ENCODE peak calls at places on chromosome 4, in ten cellular contexts. One of them, this sample, is unnamed.

GRCh38 chr4:73245955-73246354 is 12.6 kb downstream of the ANKRD17 start:
- DNase-seq in HS-5: no peak
- DNase-seq in amygdala: no peak
- DNase-seq in pons: no peak
- DNase-seq in cardiac fibroblast: no peak
- DNase-seq in MCF 10A: no peak
- DNase-seq in NCI-H1417: no peak
- DNase-seq in ecto neural progenitor cell: no peak
- DNase-seq in stimulated activated CD8-positive, alpha-beta memory T cell treated with anti-CD3 and anti-CD28 coated beads, Interleukin-7, amount 100 ng/mL, for 48 hours: no peak
- DNase-seq in stimulated activated CD4-positive, alpha-beta T cell treated with anti-CD3 and anti-CD28 coated beads, Interleukin-12 subunit alpha, Interleukin-12 subunit beta, amount 100 ng/mL, for 24 hours: no peak
- DNase-seq in this sample: no peak

GRCh38 chr4:820230-821172 is 5.4 kb downstream of the CPLX1 start:
- DNase-seq in HS-5: no peak
- DNase-seq in amygdala: no peak
- DNase-seq in pons: no peak
- DNase-seq in cardiac fibroblast: no peak
- DNase-seq in MCF 10A: no peak
- DNase-seq in NCI-H1417: no peak
- DNase-seq in ecto neural progenitor cell: no peak
- DNase-seq in stimulated activated CD8-positive, alpha-beta memory T cell treated with anti-CD3 and anti-CD28 coated beads, Interleukin-7, amount 100 ng/mL, for 48 hours: no peak
- DNase-seq in stimulated activated CD4-positive, alpha-beta T cell treated with anti-CD3 and anti-CD28 coated beads, Interleukin-12 subunit alpha, Interleukin-12 subunit beta, amount 100 ng/mL, for 24 hours: no peak
- DNase-seq in this sample: no peak

GRCh38 chr4:16082424-16083216 is 1.2 kb downstream of the PROM1 start:
- DNase-seq in HS-5: no peak
- DNase-seq in amygdala: no peak
- DNase-seq in pons: no peak
- DNase-seq in cardiac fibroblast: no peak
- DNase-seq in MCF 10A: peak
- DNase-seq in NCI-H1417: no peak
- DNase-seq in ecto neural progenitor cell: peak
- DNase-seq in stimulated activated CD8-positive, alpha-beta memory T cell treated with anti-CD3 and anti-CD28 coated beads, Interleukin-7, amount 100 ng/mL, for 48 hours: no peak
- DNase-seq in stimulated activated CD4-positive, alpha-beta T cell treated with anti-CD3 and anti-CD28 coated beads, Interleukin-12 subunit alpha, Interleukin-12 subunit beta, amount 100 ng/mL, for 24 hours: peak
- DNase-seq in this sample: no peak

GRCh38 chr4:76606662-76607265 is 171.7 kb downstream of the SHROOM3 start:
- DNase-seq in HS-5: no peak
- DNase-seq in amygdala: no peak
- DNase-seq in pons: no peak
- DNase-seq in cardiac fibroblast: no peak
- DNase-seq in MCF 10A: no peak
- DNase-seq in NCI-H1417: peak
- DNase-seq in ecto neural progenitor cell: no peak
- DNase-seq in stimulated activated CD8-positive, alpha-beta memory T cell treated with anti-CD3 and anti-CD28 coated beads, Interleukin-7, amount 100 ng/mL, for 48 hours: no peak
- DNase-seq in stimulated activated CD4-positive, alpha-beta T cell treated with anti-CD3 and anti-CD28 coated beads, Interleukin-12 subunit alpha, Interleukin-12 subunit beta, amount 100 ng/mL, for 24 hours: no peak
- DNase-seq in this sample: no peak

GRCh38 chr4:70634482-70634881 is 5.9 kb downstream of the ENAM start:
- DNase-seq in HS-5: no peak
- DNase-seq in amygdala: no peak
- DNase-seq in pons: no peak
- DNase-seq in cardiac fibroblast: no peak
- DNase-seq in MCF 10A: peak
- DNase-seq in NCI-H1417: no peak
- DNase-seq in ecto neural progenitor cell: no peak
- DNase-seq in stimulated activated CD8-positive, alpha-beta memory T cell treated with anti-CD3 and anti-CD28 coated beads, Interleukin-7, amount 100 ng/mL, for 48 hours: no peak
- DNase-seq in stimulated activated CD4-positive, alpha-beta T cell treated with anti-CD3 and anti-CD28 coated beads, Interleukin-12 subunit alpha, Interleukin-12 subunit beta, amount 100 ng/mL, for 24 hours: no peak
- DNase-seq in this sample: no peak

GRCh38 chr4:89727236-89727635 is 109.7 kb downstream of the SNCA start:
- DNase-seq in HS-5: no peak
- DNase-seq in amygdala: no peak
- DNase-seq in pons: no peak
- DNase-seq in cardiac fibroblast: no peak
- DNase-seq in MCF 10A: no peak
- DNase-seq in NCI-H1417: no peak
- DNase-seq in ecto neural progenitor cell: no peak
- DNase-seq in stimulated activated CD8-positive, alpha-beta memory T cell treated with anti-CD3 and anti-CD28 coated beads, Interleukin-7, amount 100 ng/mL, for 48 hours: no peak
- DNase-seq in stimulated activated CD4-positive, alpha-beta T cell treated with anti-CD3 and anti-CD28 coated beads, Interleukin-12 subunit alpha, Interleukin-12 subunit beta, amount 100 ng/mL, for 24 hours: no peak
- DNase-seq in this sample: no peak

GRCh38 chr4:2217726-2218125 is 24.2 kb downstream of the HAUS3 start:
- DNase-seq in HS-5: peak
- DNase-seq in amygdala: no peak
- DNase-seq in pons: no peak
- DNase-seq in cardiac fibroblast: no peak
- DNase-seq in MCF 10A: no peak
- DNase-seq in NCI-H1417: no peak
- DNase-seq in ecto neural progenitor cell: no peak
- DNase-seq in stimulated activated CD8-positive, alpha-beta memory T cell treated with anti-CD3 and anti-CD28 coated beads, Interleukin-7, amount 100 ng/mL, for 48 hours: no peak
- DNase-seq in stimulated activated CD4-positive, alpha-beta T cell treated with anti-CD3 and anti-CD28 coated beads, Interleukin-12 subunit alpha, Interleukin-12 subunit beta, amount 100 ng/mL, for 24 hours: no peak
- DNase-seq in this sample: no peak

GRCh38 chr4:174828845-174829701 is at the start of gene GLRA3:
- DNase-seq in HS-5: no peak
- DNase-seq in amygdala: peak
- DNase-seq in pons: peak
- DNase-seq in cardiac fibroblast: peak
- DNase-seq in MCF 10A: peak
- DNase-seq in NCI-H1417: peak
- DNase-seq in ecto neural progenitor cell: peak
- DNase-seq in stimulated activated CD8-positive, alpha-beta memory T cell treated with anti-CD3 and anti-CD28 coated beads, Interleukin-7, amount 100 ng/mL, for 48 hours: no peak
- DNase-seq in stimulated activated CD4-positive, alpha-beta T cell treated with anti-CD3 and anti-CD28 coated beads, Interleukin-12 subunit alpha, Interleukin-12 subunit beta, amount 100 ng/mL, for 24 hours: no peak
- DNase-seq in this sample: no peak

GRCh38 chr4:146072381-146072780 is 103.1 kb upstream of the LSM6 start:
- DNase-seq in HS-5: peak
- DNase-seq in amygdala: no peak
- DNase-seq in pons: no peak
- DNase-seq in cardiac fibroblast: peak
- DNase-seq in MCF 10A: peak
- DNase-seq in NCI-H1417: no peak
- DNase-seq in ecto neural progenitor cell: no peak
- DNase-seq in stimulated activated CD8-positive, alpha-beta memory T cell treated with anti-CD3 and anti-CD28 coated beads, Interleukin-7, amount 100 ng/mL, for 48 hours: no peak
- DNase-seq in stimulated activated CD4-positive, alpha-beta T cell treated with anti-CD3 and anti-CD28 coated beads, Interleukin-12 subunit alpha, Interleukin-12 subunit beta, amount 100 ng/mL, for 24 hours: no peak
- DNase-seq in this sample: no peak

GRCh38 chr4:187090401-187090800 is 366.7 kb upstream of the FAT1 start:
- DNase-seq in HS-5: no peak
- DNase-seq in amygdala: no peak
- DNase-seq in pons: no peak
- DNase-seq in cardiac fibroblast: no peak
- DNase-seq in MCF 10A: no peak
- DNase-seq in NCI-H1417: no peak
- DNase-seq in ecto neural progenitor cell: no peak
- DNase-seq in stimulated activated CD8-positive, alpha-beta memory T cell treated with anti-CD3 and anti-CD28 coated beads, Interleukin-7, amount 100 ng/mL, for 48 hours: no peak
- DNase-seq in stimulated activated CD4-positive, alpha-beta T cell treated with anti-CD3 and anti-CD28 coated beads, Interleukin-12 subunit alpha, Interleukin-12 subunit beta, amount 100 ng/mL, for 24 hours: no peak
- DNase-seq in this sample: no peak

GRCh38 chr4:158814636-158815035 is 45.8 kb downstream of the FNIP2 start:
- DNase-seq in HS-5: no peak
- DNase-seq in amygdala: no peak
- DNase-seq in pons: no peak
- DNase-seq in cardiac fibroblast: peak
- DNase-seq in MCF 10A: no peak
- DNase-seq in NCI-H1417: no peak
- DNase-seq in ecto neural progenitor cell: no peak
- DNase-seq in stimulated activated CD8-positive, alpha-beta memory T cell treated with anti-CD3 and anti-CD28 coated beads, Interleukin-7, amount 100 ng/mL, for 48 hours: no peak
- DNase-seq in stimulated activated CD4-positive, alpha-beta T cell treated with anti-CD3 and anti-CD28 coated beads, Interleukin-12 subunit alpha, Interleukin-12 subunit beta, amount 100 ng/mL, for 24 hours: no peak
- DNase-seq in this sample: no peak

GRCh38 chr4:102707150-102707549 is 53.6 kb downstream of the MANBA start:
- DNase-seq in HS-5: no peak
- DNase-seq in amygdala: no peak
- DNase-seq in pons: no peak
- DNase-seq in cardiac fibroblast: no peak
- DNase-seq in MCF 10A: no peak
- DNase-seq in NCI-H1417: no peak
- DNase-seq in ecto neural progenitor cell: no peak
- DNase-seq in stimulated activated CD8-positive, alpha-beta memory T cell treated with anti-CD3 and anti-CD28 coated beads, Interleukin-7, amount 100 ng/mL, for 48 hours: no peak
- DNase-seq in stimulated activated CD4-positive, alpha-beta T cell treated with anti-CD3 and anti-CD28 coated beads, Interleukin-12 subunit alpha, Interleukin-12 subunit beta, amount 100 ng/mL, for 24 hours: no peak
- DNase-seq in this sample: no peak

GRCh38 chr4:108830509-108831244 is 67.8 kb upstream of the ETNPPL start:
- DNase-seq in HS-5: no peak
- DNase-seq in amygdala: no peak
- DNase-seq in pons: peak
- DNase-seq in cardiac fibroblast: peak
- DNase-seq in MCF 10A: no peak
- DNase-seq in NCI-H1417: peak
- DNase-seq in ecto neural progenitor cell: no peak
- DNase-seq in stimulated activated CD8-positive, alpha-beta memory T cell treated with anti-CD3 and anti-CD28 coated beads, Interleukin-7, amount 100 ng/mL, for 48 hours: no peak
- DNase-seq in stimulated activated CD4-positive, alpha-beta T cell treated with anti-CD3 and anti-CD28 coated beads, Interleukin-12 subunit alpha, Interleukin-12 subunit beta, amount 100 ng/mL, for 24 hours: no peak
- DNase-seq in this sample: no peak